ENCODE peak calls at places on chromosomes 2 and 18, in eight cellular contexts. L is lung, Z is Peyer's patch, T is GM23248, X is fibroblast of lung, F is HCT116, S is WERI-Rb-1, N is suprapubic skin. B is an unnamed sample. For H3K36me3, the result is how much of the 10 kb centered on the place peaks cover.

GRCh38 chr2:174158003-174158402 is 90.3 kb downstream of the OLA1 start:
- DNase-seq in N (no peak), Z (no peak), S (peak), F (peak), L (no peak), X (peak), T (peak), B (peak)

GRCh38 chr2:176638167-176639015 is 369.1 kb downstream of the MTX2 start:
- DNase-seq in T (peak), F (no peak), S (peak), X (peak), N (peak), L (peak), Z (peak), B (peak)

GRCh38 chr2:96530474-96531357 is 5.8 kb upstream of the ARID5A start:
- DNase-seq in X (no peak), N (no peak), T (no peak), S (no peak), Z (no peak), F (no peak), L (no peak), B (no peak)

GRCh38 chr18:13366977-13367892 is 148.7 kb downstream of the LDLRAD4 start:
- DNase-seq in T (no peak), X (no peak), L (no peak), F (no peak), N (no peak), Z (no peak), S (no peak), B (no peak)

GRCh38 chr18:60875957-60876507 is 457.2 kb upstream of the CDH20 start:
- DNase-seq in X (no peak), T (no peak), Z (no peak), S (no peak), F (no peak), L (no peak), N (no peak), B (no peak)

GRCh38 chr2:42401773-42402172 is 40.8 kb upstream of the COX7A2L start:
- DNase-seq in S (no peak), Z (no peak), L (no peak), F (no peak), T (no peak), N (no peak), X (no peak), B (no peak)

GRCh38 chr2:12819721-12820120 is 103.0 kb downstream of the TRIB2 start:
- DNase-seq in F (no peak), Z (no peak), N (no peak), X (peak), S (no peak), L (no peak), T (peak), B (no peak)

GRCh38 chr18:6058941-6059340 is 163.6 kb upstream of the TMEM200C start:
- DNase-seq in F (no peak), T (peak), Z (no peak), N (no peak), X (peak), L (no peak), S (no peak), B (peak)

GRCh38 chr18:47492691-47493090 is 241.2 kb upstream of the SKOR2 start:
- DNase-seq in N (no peak), L (no peak), T (peak), F (no peak), Z (no peak), X (no peak), S (no peak), B (no peak)

GRCh38 chr2:220167956-220168355 is 540.5 kb downstream of the SLC4A3 start:
- DNase-seq in X (no peak), N (no peak), Z (no peak), S (no peak), T (no peak), F (no peak), L (no peak), B (no peak)

GRCh38 chr2:23418490-23418911 is 33.5 kb downstream of the KLHL29 start:
- DNase-seq in Z (peak), T (peak), N (no peak), F (no peak), L (no peak), S (peak), X (peak), B (no peak)

GRCh38 chr18:48324651-48325050 is 84.5 kb downstream of the ZBTB7C start:
- DNase-seq in L (no peak), F (no peak), X (no peak), T (no peak), N (no peak), Z (no peak), S (no peak), B (no peak)

GRCh38 chr18:69968073-69968472 is 20.4 kb upstream of the CD226 start:
- DNase-seq in X (no peak), S (no peak), F (no peak), T (no peak), L (no peak), N (no peak), Z (no peak), B (no peak)

GRCh38 chr2:217065695-217066405 is 206.0 kb upstream of the TNP1 start:
- DNase-seq in N (no peak), F (no peak), Z (no peak), L (no peak), X (peak), S (no peak), T (peak), B (no peak)

GRCh38 chr2:127658641-127659407 is 12.9 kb downstream of the GPR17 start:
- DNase-seq in F (no peak), N (no peak), T (no peak), Z (peak), X (no peak), L (no peak), S (no peak), B (no peak)

GRCh38 chr2:237720444-237720843 is 78.1 kb upstream of the RBM44 start:
- DNase-seq in L (no peak), T (no peak), S (no peak), N (peak), X (no peak), F (no peak), Z (no peak), B (no peak)

GRCh38 chr2:105675841-105676240 is 68.9 kb upstream of the NCK2 start:
- DNase-seq in S (no peak), X (no peak), N (no peak), Z (no peak), T (no peak), F (no peak), L (no peak), B (no peak)

GRCh38 chr2:133667-134593 is 87.6 kb upstream of the FAM110C start:
- DNase-seq in Z (peak), F (no peak), T (no peak), X (no peak), S (no peak), L (no peak), N (no peak), B (no peak)

GRCh38 chr2:190791347-190791982 is 89.2 kb upstream of the GLS start:
- DNase-seq in S (no peak), T (peak), L (peak), N (no peak), F (no peak), Z (no peak), X (peak), B (peak)

GRCh38 chr2:127197475-127198385 is 22.4 kb downstream of the CYP27C1 start:
- DNase-seq in T (peak), Z (peak), N (peak), S (peak), X (peak), F (peak), L (peak), B (peak)

GRCh38 chr2:233408366-233409285 is 54.3 kb downstream of the DGKD start:
- DNase-seq in T (no peak), L (no peak), F (no peak), Z (no peak), S (no peak), N (peak), X (no peak), B (no peak)

GRCh38 chr18:49768051-49768391 is 45.3 kb downstream of the ACAA2 start:
- DNase-seq in T (peak), S (peak), N (no peak), Z (peak), F (peak), L (peak), X (peak), B (peak)

GRCh38 chr18:78514910-78515670 is 464.5 kb upstream of the SALL3 start:
- DNase-seq in N (peak), X (no peak), F (no peak), S (peak), T (no peak), L (no peak), Z (no peak), B (no peak)

DNA sequence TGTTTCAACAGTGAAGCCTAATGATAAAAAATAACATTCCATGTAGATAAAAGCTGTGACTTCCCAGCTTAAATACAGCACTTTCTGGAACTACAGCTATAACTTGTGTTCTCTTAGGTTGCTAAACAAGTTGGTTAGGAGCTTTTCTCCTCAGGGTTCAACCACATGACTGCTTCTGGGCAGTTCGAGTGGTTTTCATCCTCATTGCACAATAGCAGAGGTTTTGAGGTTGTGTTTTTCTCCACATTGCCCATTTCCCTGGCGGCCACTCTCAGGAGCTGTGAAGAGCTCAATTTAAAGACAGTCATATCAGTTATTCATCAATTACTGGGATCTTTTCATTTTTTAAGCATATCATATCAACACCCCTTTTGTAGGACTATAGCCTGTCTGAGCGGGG is 102.2 kb upstream of the CYP1B1 start:
- DNase-seq in X (peak), Z (no peak), S (no peak), T (peak), L (peak), N (no peak), F (no peak), B (peak)
- H3K27ac ChIP-seq in X (peak), Z (peak), S (no peak), T (peak), L (peak), N (peak), F (no peak), B (peak)

GRCh38 chr2:235813398-235813797 is 319.6 kb downstream of the AGAP1 start:
- DNase-seq in L (no peak), S (no peak), T (no peak), Z (no peak), F (no peak), X (no peak), N (no peak), B (no peak)
- H3K36me3 ChIP-seq in L (under half), S (half or more), T (under half), Z (under half), F (under half), X (under half), N (under half), B (under half)

DNA sequence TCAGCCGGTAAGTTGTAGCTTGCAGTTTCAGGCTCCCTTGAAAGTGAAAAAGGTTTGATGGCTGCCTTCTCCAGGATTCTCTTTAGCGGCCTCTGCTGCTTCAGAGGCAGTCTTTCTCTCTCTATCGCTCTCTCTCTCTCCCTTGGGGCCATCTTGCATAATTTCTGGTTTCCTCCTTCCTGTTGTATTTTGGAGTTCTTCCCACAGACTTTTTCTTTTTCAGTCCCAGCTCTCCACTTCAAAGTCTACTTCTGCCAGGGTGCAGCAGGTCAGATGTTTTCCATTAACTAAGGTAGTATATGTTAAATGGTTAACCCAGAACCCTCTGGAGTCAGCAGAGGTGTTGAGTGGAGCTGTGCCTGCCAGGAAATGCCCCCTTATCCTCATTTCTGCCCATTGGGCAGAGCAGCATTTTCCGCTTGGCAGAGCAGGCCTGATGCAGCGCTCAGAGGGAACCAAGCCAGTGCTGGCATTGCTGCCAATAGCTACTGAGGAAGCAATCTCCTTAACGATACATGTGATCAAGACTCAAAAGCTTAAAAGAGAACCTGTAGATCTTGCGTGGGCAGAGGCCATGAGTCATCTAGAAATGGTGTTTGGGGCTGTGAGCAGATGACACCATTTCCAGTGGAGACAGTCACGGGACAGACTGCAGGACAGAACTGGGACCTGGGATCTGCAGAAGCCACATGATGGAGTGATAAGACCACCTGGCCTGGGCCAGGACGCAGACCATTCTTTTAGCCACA is 20.8 kb downstream of the DBI start:
- DNase-seq in T (peak), Z (no peak), S (no peak), X (peak), L (peak), N (peak), F (no peak), B (peak)
- H3K4me3 ChIP-seq in T (peak), Z (no peak), S (no peak), X (no peak), L (no peak), N (no peak), F (no peak), B (no peak)

GRCh38 chr2:99504844-99505584 is 15.2 kb upstream of the REV1 start:
- DNase-seq in T (no peak), N (no peak), Z (no peak), L (no peak), S (no peak), F (no peak), X (no peak), B (no peak)
- H3K27ac ChIP-seq in T (no peak), N (no peak), Z (no peak), L (no peak), S (no peak), F (no peak), X (no peak), B (no peak)

DNA sequence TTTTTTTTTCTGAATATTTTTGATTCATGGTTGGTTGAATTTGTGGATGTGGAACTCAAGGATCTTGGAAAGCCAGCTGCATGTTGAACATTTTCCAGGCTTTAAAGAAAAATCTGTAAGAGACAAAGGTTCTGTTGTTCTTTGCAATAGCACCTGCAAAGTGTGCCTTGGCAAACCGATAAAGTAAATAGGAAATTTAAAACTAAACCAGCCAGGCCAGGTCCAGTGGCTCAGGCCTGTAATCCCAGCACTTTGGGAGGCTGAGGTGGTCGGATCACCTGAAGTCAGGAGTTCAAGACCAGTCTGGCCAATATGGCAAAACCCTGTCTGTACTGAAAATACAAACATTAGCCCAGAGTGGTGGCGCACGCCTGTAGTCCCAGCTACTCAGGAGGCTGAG is 74.4 kb downstream of the RIF1 start:
- DNase-seq in N (no peak), X (no peak), L (no peak), T (no peak), S (no peak), F (no peak), Z (no peak), B (peak)
- H3K36me3 ChIP-seq in N (under half), X (under half), L (under half), T (under half), S (under half), F (under half), Z (under half), B (under half)

DNA sequence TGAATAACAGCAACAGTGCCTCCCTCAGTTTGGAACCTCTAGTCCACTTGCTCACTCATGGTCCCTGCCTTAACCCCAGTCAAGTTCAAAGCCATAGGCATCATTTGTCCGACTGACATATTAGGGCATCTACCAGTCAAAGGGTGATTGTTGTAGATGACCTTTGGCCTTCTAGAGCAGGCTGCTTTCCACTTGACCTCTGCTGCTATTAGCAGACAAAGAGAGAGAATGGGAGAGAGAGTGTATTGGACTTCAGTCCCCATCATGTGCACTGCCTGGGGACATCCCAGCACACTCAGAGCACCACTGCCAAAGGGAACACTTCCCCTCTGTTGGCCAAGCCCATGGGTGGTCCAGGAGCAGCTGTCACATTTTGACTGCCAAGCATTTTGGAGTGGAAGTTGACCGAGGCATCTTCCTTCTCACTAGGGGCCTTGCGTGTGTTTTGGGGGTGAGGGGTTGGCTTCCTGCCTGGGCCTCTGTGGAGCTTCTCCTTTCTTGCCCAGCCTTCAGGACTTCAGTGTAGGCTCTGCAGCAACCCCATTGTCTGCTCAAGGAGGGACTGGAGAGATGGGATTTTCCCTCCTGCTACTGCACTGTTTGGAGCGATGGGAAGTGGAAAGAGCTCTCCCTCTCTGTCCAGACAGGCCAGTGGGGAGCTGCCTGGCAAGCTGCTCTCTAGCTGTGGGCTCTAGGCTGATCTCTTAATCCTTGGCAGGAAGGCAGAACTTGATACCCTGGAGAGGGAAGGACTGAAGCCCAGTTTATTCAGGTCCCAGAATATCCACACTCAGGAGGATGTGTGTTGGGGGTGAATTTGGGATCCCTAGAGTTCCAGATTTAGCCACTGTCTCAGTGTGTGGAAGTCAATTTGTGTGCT is 68.1 kb downstream of the TMEM247 start:
- DNase-seq in X (no peak), F (no peak), L (no peak), T (no peak), Z (no peak), S (peak), N (no peak), B (no peak)
- H3K4me3 ChIP-seq in X (no peak), F (no peak), L (no peak), T (no peak), Z (no peak), S (no peak), N (no peak), B (no peak)

GRCh38 chr2:68432696-68433658 is 34.1 kb downstream of the FBXO48 start:
- DNase-seq in X (no peak), T (no peak), S (no peak), L (no peak), Z (peak), F (no peak), N (no peak), B (no peak)

GRCh38 chr2:68438455-68439303 is 28.4 kb downstream of the FBXO48 start:
- DNase-seq in Z (no peak), N (no peak), L (no peak), X (no peak), S (no peak), F (no peak), T (no peak), B (no peak)

GRCh38 chr2:68434981-68435380 is 32.1 kb downstream of the FBXO48 start:
- DNase-seq in X (no peak), F (no peak), S (no peak), L (no peak), T (no peak), N (no peak), Z (no peak), B (no peak)

GRCh38 chr2:68436270-68436669 is 30.8 kb downstream of the FBXO48 start:
- DNase-seq in N (no peak), L (no peak), F (no peak), T (peak), S (no peak), X (no peak), Z (no peak), B (no peak)

DNA sequence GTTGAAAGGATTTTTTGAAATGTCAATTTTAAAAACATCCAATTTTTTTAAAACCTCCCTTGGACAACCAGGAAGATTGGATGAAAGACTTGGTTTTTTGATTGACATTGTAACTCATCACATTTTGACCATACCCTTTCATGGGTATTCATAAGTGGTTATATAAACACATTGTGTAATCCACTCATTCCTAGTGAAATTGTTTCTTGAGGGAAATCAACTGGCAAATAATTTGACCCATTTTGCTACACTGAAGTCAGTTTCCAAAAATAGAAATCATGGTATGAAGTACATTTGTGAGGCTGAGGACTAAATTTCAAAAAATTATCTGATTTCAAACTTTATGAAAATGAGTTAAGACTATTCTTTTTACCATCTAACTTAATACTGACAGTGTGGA is 31.5 kb downstream of the FBXO48 start:
- DNase-seq in T (peak), Z (no peak), L (no peak), N (no peak), S (no peak), X (peak), F (no peak), B (no peak)
- H3K27ac ChIP-seq in T (no peak), Z (no peak), L (no peak), N (peak), S (no peak), X (no peak), F (no peak), B (no peak)

DNA sequence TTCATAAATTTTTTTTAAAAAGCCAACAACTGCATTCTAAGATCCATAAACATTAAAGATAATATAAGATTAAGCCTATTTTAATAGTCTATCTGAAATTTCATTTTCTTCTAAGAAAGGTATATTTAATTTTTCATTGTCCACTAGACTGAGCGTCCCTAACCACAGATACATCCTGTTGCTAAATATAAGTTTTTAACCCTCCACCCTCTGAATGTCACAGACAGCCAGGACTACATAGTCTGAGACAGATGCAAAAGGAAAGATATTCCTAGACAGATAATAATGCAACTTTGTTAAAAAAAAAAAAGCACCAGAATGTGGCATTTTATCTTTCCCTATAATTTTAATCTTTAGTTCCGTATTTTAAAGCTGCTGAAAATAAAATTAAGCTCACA is 114.6 kb downstream of the ZEB2 start:
- DNase-seq in S (no peak), N (no peak), X (no peak), Z (no peak), T (no peak), L (no peak), F (no peak), B (no peak)
- H3K36me3 ChIP-seq in S (under half), N (under half), X (under half), Z (under half), T (under half), L (under half), F (under half), B (under half)

DNA sequence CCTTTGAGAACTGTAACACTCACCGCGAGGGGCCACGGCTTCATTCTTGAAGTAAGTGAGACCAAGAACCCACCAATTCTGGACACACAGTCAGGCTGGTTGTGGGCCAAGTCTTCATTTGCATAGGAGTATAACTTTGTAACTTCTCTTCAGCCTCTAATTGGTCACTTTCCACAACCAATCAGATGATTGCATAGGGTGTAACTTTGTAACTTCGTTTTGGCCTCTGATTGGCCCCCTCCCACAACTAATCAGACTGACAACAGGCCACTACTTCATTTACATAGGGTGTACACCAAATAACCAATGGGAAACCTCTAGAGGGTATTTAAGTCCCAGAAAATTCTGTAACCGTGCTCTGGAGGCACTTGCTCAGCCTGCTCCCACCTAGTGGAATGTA is 77.5 kb upstream of the TCF4 start:
- DNase-seq in F (no peak), X (no peak), T (no peak), L (no peak), N (no peak), Z (no peak), S (no peak), B (no peak)
- H3K4me3 ChIP-seq in F (no peak), X (no peak), T (no peak), L (no peak), N (no peak), Z (no peak), S (no peak), B (no peak)